ENCODE peak calls at places on chromosomes 5 and 9, in four cellular contexts. B is tibial nerve; U is cardiac muscle cell; D is CD8-positive, alpha-beta T cell. A is an unnamed sample. For H3K9me3, the result is how much of the 10 kb centered on the place peaks cover.

GRCh38 chr5:66113160-66113559 is 30.9 kb upstream of the SREK1 start:
- DNase-seq in U (peak), B (no peak), D (no peak), A (peak)

GRCh38 chr9:97478301-97478981 is 23.0 kb upstream of the TMOD1 start:
- DNase-seq in U (no peak), D (no peak), B (no peak), A (no peak)

GRCh38 chr9:84271887-84272556 is 68.5 kb downstream of the SLC28A3 start:
- DNase-seq in B (no peak), D (no peak), U (peak), A (no peak)

GRCh38 chr9:91572811-91573210 is 149.2 kb upstream of the NFIL3 start:
- DNase-seq in U (no peak), B (no peak), D (no peak), A (no peak)

GRCh38 chr5:151600069-151600665 is 9.0 kb upstream of the FAT2 start:
- DNase-seq in D (no peak), B (no peak), U (no peak), A (no peak)

GRCh38 chr9:16367605-16368424 is 502.7 kb downstream of the BNC2 start:
- DNase-seq in U (no peak), B (no peak), D (no peak), A (no peak)

GRCh38 chr5:401216-402034 is 41.6 kb upstream of the EXOC3 start:
- DNase-seq in D (no peak), B (no peak), U (no peak), A (no peak)

GRCh38 chr5:848671-849111 is 2.1 kb downstream of the ZDHHC11 start:
- DNase-seq in U (no peak), D (no peak), B (no peak), A (no peak)

GRCh38 chr9:131236761-131237160 is 39.5 kb downstream of the FAM78A start:
- DNase-seq in B (no peak), D (no peak), U (no peak), A (no peak)

GRCh38 chr5:161546463-161547301 is at the start of gene GABRB2:
- DNase-seq in U (peak), B (peak), D (no peak), A (peak)

GRCh38 chr5:43514471-43514815 is 505 bp downstream of the C5orf34 start:
- DNase-seq in B (no peak), U (peak), D (no peak), A (no peak)

GRCh38 chr5:157473383-157474370 is 13.7 kb downstream of the NIPAL4 start:
- DNase-seq in U (no peak), D (no peak), B (no peak), A (no peak)

GRCh38 chr9:89564257-89564878 is 40.4 kb upstream of the GADD45G start:
- DNase-seq in U (peak), B (no peak), D (no peak), A (no peak)

GRCh38 chr5:153792305-153792704 is 246.4 kb downstream of the FAM114A2 start:
- DNase-seq in D (no peak), B (no peak), U (no peak), A (no peak)

GRCh38 chr9:127585161-127585750 is 26.8 kb upstream of the STXBP1 start:
- DNase-seq in U (no peak), B (no peak), D (no peak), A (no peak)

GRCh38 chr5:27472000-27472763 is 433.8 kb upstream of the CDH9 start:
- DNase-seq in B (no peak), U (peak), D (no peak), A (no peak)

GRCh38 chr5:321233-321725 is at the start of gene AHRR:
- DNase-seq in B (no peak), U (peak), D (no peak), A (peak)

GRCh38 chr9:38254151-38254550 is 138.4 kb upstream of the ALDH1B1 start:
- DNase-seq in U (no peak), B (no peak), D (no peak), A (no peak)

GRCh38 chr5:135307143-135307903 is 91.7 kb downstream of the MACROH2A1 start:
- DNase-seq in D (no peak), B (no peak), U (no peak), A (no peak)

GRCh38 chr9:70749066-70749465 is 334.6 kb upstream of the KLF9 start:
- DNase-seq in D (no peak), U (no peak), B (no peak), A (no peak)
- H3K27ac ChIP-seq in D (no peak), U (no peak), B (no peak), A (no peak)

GRCh38 chr5:111685969-111686368 is 71.0 kb downstream of the NREP start:
- DNase-seq in U (no peak), D (no peak), B (no peak), A (no peak)

GRCh38 chr5:111681414-111681790 is 75.6 kb downstream of the NREP start:
- DNase-seq in U (peak), B (no peak), D (no peak), A (no peak)

GRCh38 chr5:111679611-111680010 is 77.4 kb downstream of the NREP start:
- DNase-seq in B (no peak), D (no peak), U (no peak), A (no peak)

GRCh38 chr5:111680737-111681413 is 76.1 kb downstream of the NREP start:
- DNase-seq in U (peak), D (no peak), B (peak), A (peak)

DNA sequence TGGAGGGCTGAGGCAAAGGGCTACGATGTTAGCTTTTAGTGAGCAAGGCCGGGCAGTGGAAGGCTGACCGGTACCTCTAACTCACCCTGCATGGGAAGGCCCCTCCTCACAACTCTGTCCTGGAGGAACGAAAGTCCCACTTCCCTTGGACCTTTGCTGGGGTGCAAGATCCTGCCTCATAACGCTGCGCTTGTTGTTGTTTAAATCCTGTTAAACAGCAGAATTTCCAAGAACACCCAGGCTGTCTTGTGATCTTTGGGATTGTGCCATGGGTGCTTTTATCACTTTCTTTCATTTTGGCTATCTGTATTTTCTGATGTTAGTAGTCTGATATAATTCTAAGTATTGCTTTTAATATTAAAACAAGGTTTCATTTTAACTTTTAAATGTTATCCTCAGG is 75.2 kb downstream of the NREP start:
- DNase-seq in U (peak), B (no peak), D (no peak), A (no peak)
- H3K9me3 ChIP-seq in U (under half), B (under half), D (under half), A (under half)

DNA sequence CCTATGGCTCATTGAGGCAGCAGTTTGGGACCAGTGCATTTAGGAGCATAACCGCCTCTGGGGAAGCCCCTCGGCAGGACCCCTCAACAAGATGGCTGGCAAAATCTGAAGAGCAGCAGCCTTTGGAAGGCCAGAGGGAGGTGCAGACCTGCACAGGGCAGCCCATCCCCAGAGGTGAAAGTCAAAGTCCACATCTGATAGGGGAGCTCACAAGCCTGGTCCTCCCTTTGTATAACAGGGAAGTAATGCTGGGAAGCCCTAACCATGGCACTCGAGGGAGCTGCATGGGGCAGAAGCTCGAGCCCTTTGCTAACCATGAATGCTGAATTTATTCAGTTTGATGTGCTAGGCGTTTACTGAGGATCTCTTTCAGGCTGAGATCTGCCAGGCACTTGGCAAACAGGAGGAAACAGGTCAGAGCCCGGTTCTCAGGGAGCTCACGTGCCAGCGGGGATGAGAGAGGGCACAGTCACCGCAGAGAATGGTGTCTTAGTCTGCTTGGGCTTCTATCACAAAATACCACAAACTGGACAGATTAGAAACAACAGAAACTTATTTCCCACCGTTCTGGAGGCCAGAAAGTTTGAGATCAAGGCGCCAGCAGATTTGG is 114.1 kb downstream of the GABBR2 start:
- DNase-seq in D (no peak), U (no peak), B (no peak), A (no peak)
- H3K27ac ChIP-seq in D (no peak), U (no peak), B (no peak), A (no peak)

GRCh38 chr5:76046761-76047160 is 36.4 kb upstream of the SV2C start:
- DNase-seq in U (no peak), D (no peak), B (no peak), A (no peak)
- H3K9me3 ChIP-seq in U (under half), D (under half), B (under half), A (under half)

GRCh38 chr5:172245823-172246222 is 37.7 kb downstream of the UBTD2 start:
- DNase-seq in U (peak), B (no peak), D (no peak), A (no peak)
- H3K27ac ChIP-seq in U (no peak), B (no peak), D (no peak), A (no peak)

GRCh38 chr9:129184743-129185142 is 6.7 kb upstream of the IER5L start:
- DNase-seq in D (no peak), U (no peak), B (no peak), A (no peak)

GRCh38 chr9:129185402-129185801 is 7.3 kb upstream of the IER5L start:
- DNase-seq in D (no peak), U (no peak), B (no peak), A (no peak)

GRCh38 chr9:129182625-129183494 is 4.8 kb upstream of the IER5L start:
- DNase-seq in D (no peak), B (no peak), U (peak), A (peak)

GRCh38 chr9:129183495-129184308 is 5.6 kb upstream of the IER5L start:
- DNase-seq in B (no peak), D (no peak), U (no peak), A (no peak)

GRCh38 chr9:129185991-129186390 is 7.9 kb upstream of the IER5L start:
- DNase-seq in B (no peak), D (no peak), U (no peak), A (no peak)
- H3K9me3 ChIP-seq in B (under half), D (under half), U (under half), A (under half)

GRCh38 chr5:10251409-10251808 is 1.3 kb downstream of the CCT5 start:
- DNase-seq in U (no peak), D (no peak), B (no peak), A (no peak)
- H3K27ac ChIP-seq in U (no peak), D (no peak), B (peak), A (no peak)

DNA sequence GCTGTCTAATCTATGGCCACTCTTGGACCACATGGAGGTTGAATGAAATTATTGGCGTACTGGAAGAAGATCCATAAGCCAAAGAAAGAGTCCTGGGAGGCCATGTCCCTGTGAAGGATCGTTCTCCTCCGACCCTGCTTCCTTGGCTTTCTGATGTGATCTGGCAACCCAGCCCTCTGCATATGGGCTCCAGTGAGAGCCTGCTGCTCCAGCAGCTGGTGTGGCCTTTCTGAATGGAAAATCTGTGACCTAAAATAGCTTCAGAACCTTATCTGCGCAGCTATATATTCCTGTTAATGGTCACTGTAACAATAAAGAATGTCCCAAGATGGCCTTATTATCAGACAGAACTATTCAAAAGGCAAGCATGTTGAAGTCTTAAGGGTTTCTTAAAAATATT is 40.2 kb upstream of the PHF2 start:
- DNase-seq in B (no peak), D (no peak), U (no peak), A (no peak)
- H3K9me3 ChIP-seq in B (under half), D (under half), U (under half), A (under half)